ENCODE peak calls at places on chromosome 20, in five cellular contexts. B, U, O, G and Y are unnamed samples.

GRCh38 chr20:15200139-15200538 is 862.7 kb upstream of the FLRT3 start:
- DNase-seq in G (no peak), O (no peak), B (no peak), U (no peak), Y (no peak)

GRCh38 chr20:63112491-63113219 is 103.3 kb downstream of the YTHDF1 start:
- DNase-seq in O (no peak), G (no peak), B (no peak), U (no peak), Y (no peak)

GRCh38 chr20:63708301-63709148 is 686 bp downstream of the ZGPAT start:
- DNase-seq in O (no peak), G (no peak), B (peak; percentile 28), U (no peak), Y (no peak)

GRCh38 chr20:16528078-16528477 is 45.2 kb downstream of the KIF16B start:
- DNase-seq in G (peak; percentile 94), B (no peak), U (no peak), O (no peak), Y (peak; percentile 50)

GRCh38 chr20:18314786-18315406 is 26.6 kb downstream of the ZNF133 start:
- DNase-seq in B (no peak), U (peak; percentile 2), O (no peak), G (peak; percentile 81), Y (no peak)

GRCh38 chr20:10539818-10540553 is 104.9 kb downstream of the SLX4IP start:
- DNase-seq in O (no peak), G (no peak), U (no peak), B (no peak), Y (no peak)

GRCh38 chr20:17948442-17948841 is 20.2 kb downstream of the SNX5 start:
- DNase-seq in O (no peak), U (no peak), B (no peak), G (no peak), Y (no peak)

GRCh38 chr20:46174469-46175126 is 56.5 kb downstream of the CD40 start:
- DNase-seq in O (peak; percentile 70), U (peak; percentile 70), B (peak; percentile 89), G (peak; percentile 57), Y (peak; percentile 88)

GRCh38 chr20:12737900-12738299 is 270.9 kb upstream of the SPTLC3 start:
- DNase-seq in U (no peak), G (no peak), B (no peak), O (no peak), Y (no peak)

GRCh38 chr20:61396262-61396848 is 144.3 kb downstream of the CDH4 start:
- DNase-seq in B (no peak), G (no peak), U (no peak), O (no peak), Y (no peak)

GRCh38 chr20:45407067-45407745 is 883 bp upstream of the DBNDD2 start:
- DNase-seq in G (peak; percentile 67), B (peak; percentile 52), U (no peak), O (peak; percentile 15), Y (peak; percentile 63)

GRCh38 chr20:16178671-16179070 is 394.6 kb downstream of the KIF16B start:
- DNase-seq in O (no peak), U (no peak), B (no peak), G (no peak), Y (no peak)

GRCh38 chr20:16571333-16571732 is 1.9 kb downstream of the KIF16B start:
- DNase-seq in B (no peak), G (no peak), O (no peak), U (no peak), Y (no peak)

GRCh38 chr20:62860391-62860923 is 1.2 kb downstream of the TCFL5 start:
- DNase-seq in B (no peak), G (peak; percentile 52), O (no peak), U (no peak), Y (peak; percentile 39)

GRCh38 chr20:34843421-34843820 is 18.0 kb upstream of the NCOA6 start:
- DNase-seq in O (no peak), G (no peak), U (no peak), B (no peak), Y (no peak)

DNA sequence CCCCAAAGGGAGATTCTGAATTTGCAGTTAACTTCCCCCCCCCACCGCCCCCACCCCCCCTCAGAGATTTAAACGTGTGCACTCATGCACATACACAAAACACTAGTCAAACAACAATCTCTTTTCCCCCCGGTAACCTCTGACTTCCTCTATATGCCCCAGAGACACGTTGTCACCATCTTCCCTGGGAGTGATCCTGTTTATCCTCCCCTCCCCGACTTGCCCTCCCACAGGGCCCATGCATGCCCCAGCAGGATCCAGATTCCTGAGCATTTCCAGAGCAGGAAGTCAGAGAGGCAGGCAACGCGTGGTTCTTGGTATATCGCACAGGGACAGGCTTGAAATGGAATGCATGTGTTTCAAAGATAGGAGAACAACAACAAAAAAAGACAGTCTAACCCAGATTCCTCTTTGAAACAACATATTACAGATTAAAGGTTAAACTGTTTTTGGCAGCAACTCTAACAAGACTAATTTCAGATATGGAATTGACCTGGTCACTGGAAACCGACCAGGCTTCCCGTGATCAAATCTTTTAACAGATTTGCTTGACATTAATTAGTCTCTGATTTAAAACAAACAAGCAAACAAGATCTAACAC is 1.3 kb downstream of the BLCAP start:
- DNase-seq in B (peak; percentile 82), G (peak; percentile 65), U (no peak), O (no peak), Y (peak; percentile 97)
- H3K23ac ChIP-seq in B (no peak overlapping the region), G (no peak overlapping the region), U (no peak overlapping the region), O (no peak overlapping the region), Y (no peak overlapping the region)

DNA sequence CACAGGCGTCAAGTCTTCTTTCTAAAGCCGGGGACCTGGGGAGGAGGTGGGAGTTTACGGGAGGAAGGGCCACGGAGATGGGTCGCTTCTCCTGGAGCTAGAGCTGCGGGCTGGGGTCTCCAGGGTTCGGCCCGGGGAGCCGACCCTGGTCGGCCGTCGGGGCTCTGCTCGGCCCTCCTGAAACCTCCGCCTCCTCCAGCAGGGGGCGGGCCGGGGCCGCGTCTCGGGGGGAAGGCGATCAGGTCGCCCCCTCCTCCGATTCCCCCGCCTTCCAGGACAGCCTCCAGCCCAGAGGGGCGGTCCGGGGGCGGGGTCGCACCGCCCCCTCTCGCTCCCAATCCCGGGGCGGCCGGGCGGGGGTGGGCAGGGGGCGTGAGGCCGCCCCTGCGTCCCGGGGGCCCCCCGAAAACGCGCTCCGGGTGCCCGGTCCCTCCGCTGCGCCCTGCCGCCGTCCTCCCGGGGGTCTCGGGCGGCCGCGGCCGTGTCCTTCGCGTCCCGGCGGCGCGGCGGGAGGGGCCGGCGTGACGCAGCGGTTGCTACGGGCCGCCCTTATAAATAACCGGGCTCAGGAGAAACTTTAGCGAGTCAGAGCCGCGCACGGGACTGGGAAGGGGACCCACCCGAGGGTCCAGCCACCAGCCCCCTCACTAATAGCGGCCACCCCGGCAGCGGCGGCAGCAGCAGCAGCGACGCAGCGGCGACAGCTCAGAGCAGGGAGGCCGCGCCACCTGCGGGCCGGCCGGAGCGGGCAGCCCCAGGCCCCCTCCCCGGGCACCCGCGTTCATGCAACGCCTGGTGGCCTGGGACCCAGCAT is at the start of gene CEBPB:
- DNase-seq in U (no peak), G (peak; percentile 95), B (peak; percentile 94), O (peak; percentile 86), Y (peak; percentile 94)
- H3K18ac ChIP-seq in U (peak within 1 kb of the TSS; percentile 99), G (peak within 1 kb of the TSS; percentile 98), B (peak within 1 kb of the TSS; percentile 46), O (peak within 1 kb of the TSS; percentile 84), Y (peak within 1 kb of the TSS; percentile 89)

GRCh38 chr20:5395932-5396727 is 79.4 kb upstream of the PROKR2 start:
- DNase-seq in B (no peak), U (no peak), O (no peak), G (no peak), Y (no peak)
- H3K4me2 ChIP-seq in B (no peak overlapping the region), U (no peak overlapping the region), O (no peak overlapping the region), G (no peak overlapping the region), Y (no peak overlapping the region)

GRCh38 chr20:53582574-53583351 is 10.9 kb downstream of the ZNF217 start:
- DNase-seq in G (peak; percentile 98), U (no peak), O (no peak), B (no peak), Y (peak; percentile 49)
- H3K23ac ChIP-seq in G (no peak overlapping the region), U (no peak overlapping the region), O (no peak overlapping the region), B (no peak overlapping the region), Y (no peak overlapping the region)

DNA sequence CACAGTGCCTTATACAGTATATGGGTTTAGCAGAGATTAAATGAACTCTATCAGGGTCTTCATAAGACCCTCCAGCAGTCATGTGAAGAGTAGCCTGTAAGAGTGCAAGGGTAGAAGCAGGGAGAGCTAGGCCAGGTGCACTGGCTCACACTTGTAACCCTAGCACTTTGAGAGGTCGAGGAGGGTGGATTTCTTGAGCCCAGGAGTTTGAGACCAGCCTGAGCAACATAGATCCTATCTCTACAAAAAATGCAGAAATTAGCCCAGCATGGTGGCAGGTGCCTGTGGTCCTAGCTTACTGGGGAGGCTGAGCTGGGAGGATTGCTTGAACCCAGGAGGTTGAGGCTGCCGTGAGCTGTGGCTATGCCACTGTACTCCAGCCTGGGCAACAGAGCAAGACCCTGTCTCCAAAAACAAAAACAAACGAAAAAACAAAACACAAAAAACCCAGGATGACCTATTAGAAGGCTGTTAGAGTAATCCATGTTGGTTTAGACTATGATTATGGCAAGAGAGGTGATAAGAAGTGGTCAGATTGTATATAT is 31.9 kb downstream of the NCOA3 start:
- DNase-seq in B (no peak), O (no peak), G (no peak), U (no peak), Y (no peak)
- H3K18ac ChIP-seq in B (no peak overlapping the region), O (no peak overlapping the region), G (no peak overlapping the region), U (no peak overlapping the region), Y (no peak overlapping the region)

GRCh38 chr20:1568166-1568490 is 10.6 kb upstream of the SIRPD start:
- DNase-seq in U (no peak), G (no peak), B (no peak), O (no peak), Y (no peak)
- H3K4me2 ChIP-seq in U (no peak overlapping the region), G (no peak overlapping the region), B (no peak overlapping the region), O (no peak overlapping the region), Y (no peak overlapping the region)

GRCh38 chr20:9119776-9120175 is 50.9 kb downstream of the PLCB4 start:
- DNase-seq in G (no peak), B (no peak), U (no peak), O (no peak), Y (no peak)
- H3K23ac ChIP-seq in G (no peak overlapping the region), B (no peak overlapping the region), U (no peak overlapping the region), O (no peak overlapping the region), Y (no peak overlapping the region)